ENCODE peak calls at places on chromosomes 1 and 21, in six cellular contexts. Q, B, J, H, Z and S are unnamed samples.

GRCh38 chr1:29638281-29638680 is 402.0 kb downstream of the PTPRU start:
- ATAC-seq in Q (no peak), B (no peak), J (no peak), H (no peak), Z (no peak), S (no peak)

GRCh38 chr1:25735956-25736529 is 64.0 kb upstream of the SELENON start:
- ATAC-seq in Q (no peak), B (no peak), J (no peak), H (no peak), Z (no peak), S (no peak)

GRCh38 chr21:40143822-40144525 is 276.7 kb downstream of the PCP4 start:
- ATAC-seq in Q (peak), B (no peak), J (peak), H (peak), Z (no peak), S (peak)

GRCh38 chr1:164601399-164602141 is 42.6 kb downstream of the PBX1 start:
- ATAC-seq in Q (peak), B (peak), J (peak), H (peak), Z (no peak), S (no peak)

GRCh38 chr1:178048883-178049282 is 45.0 kb upstream of the RASAL2 start:
- ATAC-seq in Q (no peak), B (no peak), J (no peak), H (no peak), Z (no peak), S (no peak)

GRCh38 chr1:226332947-226333346 is 24.0 kb upstream of the LIN9 start:
- ATAC-seq in Q (no peak), B (no peak), J (no peak), H (no peak), Z (no peak), S (no peak)

GRCh38 chr1:115337633-115338456 is at the start of gene NGF:
- ATAC-seq in Q (peak), B (peak), J (peak), H (no peak), Z (no peak), S (peak)

GRCh38 chr1:247328311-247328710 is 3.4 kb downstream of the ZNF496 start:
- ATAC-seq in Q (no peak), B (no peak), J (no peak), H (no peak), Z (peak), S (no peak)

DNA sequence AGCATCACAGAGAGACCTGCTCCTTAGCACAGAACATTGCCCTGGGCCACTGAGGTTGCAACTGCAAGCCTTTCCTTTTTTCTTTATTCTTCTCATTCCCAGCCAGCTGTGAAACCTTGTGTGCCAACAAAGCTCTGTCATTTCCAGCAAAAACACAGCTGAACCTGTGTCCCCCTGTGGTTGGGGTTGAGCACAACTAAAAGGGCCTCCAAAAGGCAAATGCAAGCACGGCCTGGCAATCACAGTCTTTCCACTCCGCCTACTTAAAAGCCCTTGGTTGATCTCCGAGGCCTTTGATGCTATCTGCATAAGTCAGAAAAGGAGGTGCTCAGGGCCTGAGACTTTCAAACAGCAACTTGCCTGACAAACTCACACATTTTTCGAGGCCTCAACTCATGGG is 32.7 kb downstream of the SUSD4 start:
- ATAC-seq in Q (no peak), B (no peak), J (no peak), H (no peak), Z (no peak), S (no peak)
- H3K4me3 ChIP-seq in Q (no peak), B (no peak), J (no peak), H (no peak), Z (no peak), S (no peak)

GRCh38 chr1:199161766-199162303 is 523.0 kb downstream of the PTPRC start:
- ATAC-seq in Q (no peak), B (no peak), J (no peak), H (no peak), Z (no peak), S (no peak)
- H3K4me3 ChIP-seq in Q (no peak), B (no peak), J (no peak), H (no peak), Z (no peak), S (no peak)

DNA sequence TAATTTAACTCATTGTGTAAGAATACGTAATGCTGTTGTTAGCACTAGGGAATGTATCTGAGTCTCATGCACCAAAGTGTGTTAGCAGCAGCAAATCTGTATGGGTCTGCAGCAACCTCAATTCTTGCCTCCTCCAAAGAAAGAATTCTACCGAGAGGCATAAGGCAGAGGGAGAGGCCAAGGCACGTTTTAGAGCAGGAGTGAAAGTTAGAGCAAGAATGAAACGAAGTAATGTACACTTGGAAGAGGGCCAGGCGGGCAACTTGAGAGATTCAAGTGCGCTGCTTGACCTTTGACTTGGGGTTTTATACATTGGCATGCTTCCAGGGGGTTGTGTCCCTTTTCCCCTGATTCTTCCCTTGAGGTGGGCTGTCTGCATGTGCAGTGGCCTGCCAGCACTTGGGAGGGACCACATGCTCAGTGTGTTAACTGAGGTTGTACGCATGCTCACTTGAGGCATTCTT is 2.5 kb upstream of the CNN3 start:
- ATAC-seq in Q (no peak), B (no peak), J (no peak), H (no peak), Z (no peak), S (no peak)
- H3K4me3 ChIP-seq in Q (no peak), B (no peak), J (no peak), H (no peak), Z (no peak), S (peak)

DNA sequence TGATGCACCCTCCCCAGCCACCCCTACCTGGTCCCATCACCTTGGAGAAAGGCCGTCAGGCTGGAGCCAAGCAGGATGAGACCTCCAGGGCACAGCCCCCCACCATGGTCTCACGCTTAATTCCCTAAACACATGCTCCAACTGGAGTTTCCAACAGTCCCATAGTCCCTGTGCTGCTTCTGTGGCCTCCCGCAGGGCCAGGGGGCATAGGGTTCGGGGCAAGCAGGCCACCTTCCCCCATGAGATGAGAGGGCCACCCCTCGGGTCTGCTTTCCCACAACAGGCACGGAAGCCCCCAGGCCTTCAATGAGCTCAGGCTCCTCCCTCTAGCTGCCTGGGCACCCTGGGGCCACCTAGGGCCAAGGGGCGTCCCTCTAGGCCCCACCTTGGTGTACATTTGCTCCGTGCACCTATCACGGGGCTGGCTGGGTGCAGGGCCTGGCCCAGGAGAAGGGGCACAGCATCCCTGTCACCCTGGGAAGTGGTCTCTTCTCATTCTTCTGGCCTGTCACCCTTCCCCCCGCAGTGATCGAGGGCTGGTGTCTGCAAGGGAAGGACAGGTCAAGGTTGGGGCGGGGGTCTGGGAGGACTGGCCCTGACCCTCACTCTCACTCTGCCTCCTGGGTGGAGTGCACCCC is 42.4 kb downstream of the TRIM11 start:
- ATAC-seq in Q (no peak), B (no peak), J (no peak), H (no peak), Z (no peak), S (no peak)
- H3K4me3 ChIP-seq in Q (no peak), B (no peak), J (no peak), H (no peak), Z (no peak), S (no peak)

GRCh38 chr1:232813757-232814156 is 8.5 kb downstream of the MAP10 start:
- ATAC-seq in Q (no peak), B (no peak), J (no peak), H (no peak), Z (no peak), S (no peak)

GRCh38 chr1:232816324-232816723 is 11.1 kb downstream of the MAP10 start:
- ATAC-seq in Q (peak), B (no peak), J (no peak), H (no peak), Z (no peak), S (no peak)

GRCh38 chr1:232812560-232812959 is 7.3 kb downstream of the MAP10 start:
- ATAC-seq in Q (no peak), B (no peak), J (no peak), H (no peak), Z (no peak), S (no peak)

GRCh38 chr1:232810856-232811255 is 5.6 kb downstream of the MAP10 start:
- ATAC-seq in Q (no peak), B (no peak), J (no peak), H (no peak), Z (no peak), S (no peak)

DNA sequence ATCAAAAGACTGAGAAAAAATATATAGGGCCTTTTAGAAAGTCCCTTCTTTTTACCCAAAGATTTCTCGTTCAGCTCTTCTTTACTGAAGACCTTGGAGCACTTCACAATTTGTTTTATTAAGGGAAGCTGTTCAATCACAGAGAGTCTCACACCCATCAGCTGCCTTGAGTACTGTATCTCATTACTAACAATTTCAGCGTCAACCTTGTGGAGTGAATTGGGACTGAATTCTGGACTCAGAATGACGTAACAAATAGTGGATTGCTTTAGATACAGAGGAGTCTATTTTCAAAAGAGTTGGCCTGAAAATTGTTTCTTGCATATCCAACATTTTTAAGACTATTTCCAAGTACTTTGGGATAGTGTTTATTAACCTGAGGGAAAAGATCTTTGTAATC is 7.9 kb downstream of the MAP10 start:
- ATAC-seq in Q (no peak), B (peak), J (no peak), H (no peak), Z (no peak), S (no peak)
- H3K4me3 ChIP-seq in Q (no peak), B (no peak), J (no peak), H (no peak), Z (no peak), S (no peak)

GRCh38 chr1:84839544-84839943 is 53.5 kb downstream of the LPAR3 start:
- ATAC-seq in Q (no peak), B (no peak), J (no peak), H (no peak), Z (no peak), S (no peak)
- H3K4me3 ChIP-seq in Q (no peak), B (no peak), J (no peak), H (no peak), Z (no peak), S (no peak)

DNA sequence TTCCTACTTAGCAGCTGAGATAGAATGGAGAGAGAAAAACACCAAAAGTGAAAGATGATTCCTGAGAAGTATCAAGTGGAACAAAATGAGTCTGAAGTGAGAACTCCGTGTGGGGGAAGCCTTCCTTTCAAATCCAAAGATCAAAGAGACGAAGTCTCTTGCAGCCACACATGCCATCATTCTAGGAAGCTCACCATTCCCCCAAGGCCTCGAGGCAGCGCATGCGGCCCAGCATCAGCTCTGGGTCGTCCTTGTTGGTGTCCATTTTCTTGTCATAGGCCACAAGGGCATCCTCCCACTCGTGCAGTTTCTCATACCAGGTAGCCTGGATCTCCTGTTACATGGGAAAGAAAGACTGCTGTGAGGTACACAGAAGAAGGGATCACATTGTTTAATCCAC is 32.2 kb upstream of the ANGPTL7 start:
- ATAC-seq in Q (no peak), B (no peak), J (no peak), H (no peak), Z (no peak), S (no peak)
- H3K4me3 ChIP-seq in Q (no peak), B (no peak), J (no peak), H (no peak), Z (no peak), S (no peak)

GRCh38 chr1:200794506-200795065 is 55.9 kb downstream of the CAMSAP2 start:
- ATAC-seq in Q (peak), B (no peak), J (peak), H (peak), Z (no peak), S (no peak)
- H3K4me3 ChIP-seq in Q (no peak), B (no peak), J (no peak), H (no peak), Z (no peak), S (no peak)